ENCODE peak calls at places on chromosomes 6 and 20, in seven cellular contexts. T, M, F, G, Z, C and E are unnamed samples.

GRCh38 chr20:57654363-57654997 is 34.3 kb upstream of the ZBP1 start:
- DNase-seq in C (peak; percentile 42), T (peak; percentile 30), F (peak; percentile 14), G (peak; percentile 49), M (peak; percentile 49), Z (peak; percentile 42), E (peak; percentile 57)

GRCh38 chr6:164379786-164380185 is 929.6 kb downstream of the C6orf118 start:
- DNase-seq in G (no peak), M (no peak), T (no peak), Z (no peak), F (no peak), C (no peak), E (no peak)

GRCh38 chr20:20184149-20184548 is 131.8 kb downstream of the CFAP61 start:
- DNase-seq in F (no peak), T (no peak), M (no peak), G (peak; percentile 14), Z (no peak), C (no peak), E (no peak)

GRCh38 chr20:39661833-39662232 is 699.7 kb downstream of the DHX35 start:
- DNase-seq in G (no peak), T (no peak), F (peak; percentile 3), Z (no peak), C (no peak), M (no peak), E (no peak)

GRCh38 chr20:1809121-1809520 is 86.1 kb upstream of the SIRPA start:
- DNase-seq in Z (no peak), T (no peak), G (no peak), F (peak; percentile 81), C (no peak), M (no peak), E (no peak)

GRCh38 chr6:85068221-85068620 is 303.8 kb upstream of the TBX18 start:
- DNase-seq in F (no peak), G (no peak), C (no peak), Z (no peak), M (no peak), T (no peak), E (no peak)

GRCh38 chr6:169263836-169264608 is 10.4 kb upstream of the THBS2 start:
- DNase-seq in Z (no peak), C (no peak), G (no peak), T (no peak), M (peak; percentile 49), F (no peak), E (no peak)

GRCh38 chr6:43749461-43749860 is 20.6 kb upstream of the VEGFA start:
- DNase-seq in Z (no peak), G (no peak), T (no peak), C (no peak), F (no peak), M (no peak), E (no peak)

GRCh38 chr20:39429716-39430115 is 467.6 kb downstream of the DHX35 start:
- DNase-seq in Z (no peak), F (no peak), T (no peak), M (peak; percentile 24), C (no peak), G (no peak), E (no peak)

GRCh38 chr6:113457156-113457555 is 400.0 kb upstream of the MARCKS start:
- DNase-seq in M (no peak), F (peak; percentile 88), Z (no peak), C (no peak), G (no peak), T (no peak), E (no peak)

GRCh38 chr6:1607557-1608221 is 2.0 kb upstream of the FOXC1 start:
- DNase-seq in F (no peak), C (no peak), T (no peak), G (no peak), Z (no peak), M (no peak), E (no peak)

GRCh38 chr6:112562348-112563220 is 215.5 kb downstream of the RFPL4B start:
- DNase-seq in Z (no peak), T (no peak), G (no peak), C (no peak), M (peak; percentile 60), F (no peak), E (no peak)